ENCODE peak calls at places on chromosomes 16 and 17, in nine cellular contexts. H is cardiac muscle cell; T is H1; J is CD8-positive, alpha-beta T cell; U is left ventricle myocardium inferior; P is endodermal cell; R is PC-3; O is lower lobe of right lung; K is lung. L is an unnamed sample.

GRCh38 chr16:81553080-81553813 is 108.6 kb downstream of the CMIP start:
- DNase-seq in R (no peak), T (no peak), O (peak; percentile 47), J (no peak), K (no peak), U (no peak), H (no peak), P (no peak), L (no peak)

GRCh38 chr16:23949630-23950290 is 114.0 kb downstream of the PRKCB start:
- DNase-seq in O (peak; percentile 65), R (no peak), H (no peak), J (peak; percentile 71), T (no peak), P (no peak), U (peak; percentile 30), K (no peak), L (peak; percentile 69)

GRCh38 chr17:19020016-19020415 is 15.5 kb upstream of the FAM83G start:
- DNase-seq in P (no peak), J (no peak), K (no peak), H (no peak), R (no peak), T (no peak), O (no peak), U (peak; percentile 0), L (no peak)

GRCh38 chr16:87581867-87582220 is 20.5 kb upstream of the JPH3 start:
- DNase-seq in P (no peak), R (peak; percentile 89), K (peak; percentile 68), H (peak; percentile 98), U (peak; percentile 68), T (no peak), O (no peak), J (no peak), L (no peak)

GRCh38 chr16:87344931-87345631 is 27.9 kb upstream of the C16orf95 start:
- DNase-seq in O (peak; percentile 65), H (no peak), U (no peak), J (peak; percentile 42), T (no peak), P (no peak), R (no peak), K (peak; percentile 61), L (no peak)

GRCh38 chr16:31713945-31714898 is 159.4 kb upstream of the ZNF267 start:
- DNase-seq in T (peak; percentile 21), H (peak; percentile 10), U (no peak), J (no peak), K (no peak), P (peak; percentile 90), O (no peak), R (no peak), L (no peak)

GRCh38 chr17:51397361-51398127 is 137.2 kb downstream of the UTP18 start:
- DNase-seq in K (no peak), P (peak; percentile 92), T (no peak), H (no peak), J (no peak), O (no peak), U (no peak), R (peak; percentile 88), L (no peak)

GRCh38 chr17:51828901-51829300 is 329.6 kb downstream of the CA10 start:
- DNase-seq in J (no peak), H (no peak), O (no peak), P (no peak), R (no peak), U (no peak), K (no peak), T (no peak), L (no peak)

GRCh38 chr17:75061618-75062017 is 14.6 kb downstream of the KCTD2 start:
- DNase-seq in K (no peak), J (no peak), R (no peak), T (no peak), P (no peak), H (no peak), U (no peak), O (no peak), L (no peak)

GRCh38 chr17:31787857-31788570 is 71.0 kb downstream of the COPRS start:
- DNase-seq in J (no peak), U (no peak), O (no peak), R (peak; percentile 55), P (peak; percentile 54), K (peak; percentile 36), H (peak; percentile 90), T (no peak), L (no peak)

DNA sequence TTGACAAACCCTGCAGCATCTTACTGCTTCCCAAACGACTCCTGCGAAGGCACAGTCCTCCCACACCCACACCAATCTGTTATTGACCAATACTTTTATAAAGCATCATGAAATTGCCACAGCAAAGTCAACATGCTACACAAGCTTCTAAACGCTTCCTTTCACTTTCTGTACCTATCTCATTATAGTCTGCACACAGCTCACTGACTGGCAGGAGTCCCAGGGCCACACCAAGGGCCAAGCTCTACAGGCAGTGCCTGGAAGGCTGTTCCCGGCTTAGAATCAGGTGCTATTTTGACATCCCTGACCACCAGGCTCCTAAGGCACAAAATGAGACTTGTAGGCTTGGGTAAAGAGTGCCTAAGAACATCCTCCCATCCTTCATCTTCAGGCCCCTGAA is 39.5 kb downstream of the USP7 start:
- DNase-seq in H (no peak), T (no peak), U (peak; percentile 60), R (no peak), O (no peak), P (no peak), J (no peak), K (no peak), L (no peak)
- H3K36me3 ChIP-seq in H (peaks cover 39% of the 10 kb centered on the region), T (peaks cover 26% of the 10 kb centered on the region), U (peaks cover 60% of the 10 kb centered on the region), R (peaks cover 41% of the 10 kb centered on the region), O (peaks cover 91% of the 10 kb centered on the region), P (peaks cover 62% of the 10 kb centered on the region), J (peaks cover 52% of the 10 kb centered on the region), K (peaks cover 36% of the 10 kb centered on the region), L (peaks cover 14% of the 10 kb centered on the region)

DNA sequence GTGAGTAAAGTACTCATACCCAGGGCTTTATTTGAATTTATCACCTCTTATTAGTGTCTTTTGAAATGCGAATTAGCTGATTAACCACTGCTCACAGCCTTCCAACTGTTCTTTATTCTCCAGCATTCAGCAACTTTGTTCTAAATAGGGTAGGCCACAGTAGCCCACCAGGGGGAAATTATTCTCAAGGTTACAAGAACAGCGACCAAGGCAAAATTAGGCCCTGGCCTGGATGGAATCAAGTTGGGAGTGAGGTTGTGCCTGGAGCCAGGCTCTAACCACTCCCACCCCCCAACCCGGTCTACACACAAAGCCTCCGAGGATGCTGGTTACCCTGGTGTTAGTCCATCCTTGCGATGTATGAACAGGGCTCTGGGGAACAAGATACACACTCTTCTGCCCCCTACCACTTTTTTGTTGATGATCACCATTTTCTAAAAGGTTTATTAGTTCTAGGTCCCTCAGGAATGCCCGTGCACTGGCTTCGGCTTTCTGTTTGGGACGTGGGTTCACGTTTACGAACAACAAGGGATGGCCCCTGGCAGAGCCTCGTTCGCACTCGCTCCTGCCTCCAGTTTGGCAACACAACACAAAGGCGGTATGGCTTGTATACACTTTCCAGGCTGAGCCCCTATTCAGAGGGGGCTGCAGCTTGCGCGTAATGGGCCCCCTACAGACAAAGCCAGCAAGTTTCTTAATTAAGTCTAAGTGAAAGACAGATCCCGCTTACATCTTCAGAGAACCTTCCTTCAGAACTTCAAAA is 245.3 kb downstream of the STX8 start:
- DNase-seq in R (no peak), J (no peak), H (no peak), K (no peak), P (peak; percentile 85), O (no peak), U (no peak), T (no peak), L (no peak)
- TF ChIP-seq CTCF in R (no peak), J (no peak), H (no peak), K (no peak), P (peak; percentile 50), O (no peak), U (no peak), T (no peak), L (no peak)

GRCh38 chr16:57722651-57723050 is 12.9 kb upstream of the KATNB1 start:
- DNase-seq in H (no peak), U (no peak), T (no peak), K (no peak), R (no peak), P (no peak), O (no peak), J (no peak), L (no peak)

GRCh38 chr16:57723170-57723569 is 12.4 kb upstream of the KATNB1 start:
- DNase-seq in O (no peak), P (peak; percentile 85), U (no peak), R (no peak), K (no peak), T (no peak), H (peak; percentile 34), J (no peak), L (no peak)

GRCh38 chr16:57720142-57720575 is 15.4 kb upstream of the KATNB1 start:
- DNase-seq in O (no peak), R (peak; percentile 54), P (peak; percentile 82), H (peak; percentile 77), J (no peak), U (no peak), T (no peak), K (peak; percentile 53), L (no peak)

GRCh38 chr16:57721356-57721755 is 14.2 kb upstream of the KATNB1 start:
- DNase-seq in R (no peak), J (no peak), T (no peak), P (no peak), K (no peak), U (no peak), O (no peak), H (no peak), L (no peak)

DNA sequence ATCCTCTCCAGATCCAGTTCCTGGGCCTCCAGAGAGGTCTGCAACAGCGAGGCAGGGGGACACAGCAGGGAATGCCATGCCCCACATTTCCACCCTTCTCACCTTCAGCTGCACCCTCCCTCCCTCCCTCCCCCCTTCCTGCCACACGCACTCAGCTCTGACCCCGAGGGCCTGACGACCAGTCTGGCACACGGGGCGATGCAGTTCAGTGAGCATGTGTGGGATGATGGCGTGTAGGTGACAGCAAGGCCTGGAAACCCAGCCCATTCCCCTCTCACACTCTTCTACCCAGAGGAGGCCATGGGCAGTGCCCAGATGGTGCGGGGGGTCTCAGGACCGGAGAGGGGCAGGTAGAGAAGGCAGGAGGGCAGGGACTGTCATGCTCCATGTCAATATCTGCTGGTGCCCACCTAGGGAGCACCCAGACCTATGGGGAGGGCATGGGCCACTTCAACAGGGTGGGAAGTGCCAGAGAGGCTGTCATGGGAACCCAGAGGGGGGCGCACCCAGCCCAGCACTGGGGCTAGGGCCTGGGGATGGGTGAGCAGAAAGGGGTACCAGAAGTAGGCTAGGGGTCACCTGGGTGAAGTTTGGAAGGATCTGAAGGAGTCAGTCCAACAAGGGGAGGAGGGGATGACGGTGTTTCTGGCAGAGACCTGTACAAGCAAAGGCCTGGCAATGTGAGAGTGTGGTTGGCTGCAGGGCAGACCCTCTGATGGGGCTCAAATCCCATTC is 13.6 kb upstream of the KATNB1 start:
- DNase-seq in H (no peak), T (no peak), J (no peak), K (no peak), U (no peak), P (peak; percentile 55), R (no peak), O (no peak), L (no peak)
- H3K4me3 ChIP-seq in H (no peak overlapping the region), T (no peak overlapping the region), J (no peak overlapping the region), K (no peak overlapping the region), U (no peak overlapping the region), P (no peak overlapping the region), R (no peak overlapping the region), O (no peak overlapping the region), L (no peak overlapping the region)

DNA sequence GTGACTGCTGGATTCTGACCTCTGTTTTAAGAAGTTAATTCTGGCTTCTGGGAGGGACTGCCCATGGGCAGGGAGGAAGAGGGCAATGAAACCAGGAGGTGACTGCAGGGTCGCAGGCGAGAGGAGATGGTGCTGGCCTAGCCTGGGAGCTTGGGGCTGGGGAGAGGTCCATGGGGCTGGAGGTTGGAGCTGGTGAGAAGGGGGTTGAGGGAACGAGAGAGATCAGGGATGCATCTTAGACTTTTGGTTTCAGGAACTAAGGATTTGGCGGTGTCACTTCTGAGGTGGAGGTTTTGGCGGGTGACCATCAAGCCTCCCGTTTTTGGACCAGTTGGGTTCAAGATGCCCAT is 64.6 kb downstream of the NKD1 start:
- DNase-seq in T (no peak), R (no peak), P (no peak), K (no peak), J (no peak), U (no peak), O (no peak), H (no peak), L (no peak)
- H3K36me3 ChIP-seq in T (no peaks in the 10 kb centered on the region), R (no peaks in the 10 kb centered on the region), P (peaks cover 4% of the 10 kb centered on the region), K (no peaks in the 10 kb centered on the region), J (no peaks in the 10 kb centered on the region), U (no peaks in the 10 kb centered on the region), O (peaks cover 5% of the 10 kb centered on the region), H (no peaks in the 10 kb centered on the region), L (no peaks in the 10 kb centered on the region)